ENCODE peak calls at places on chromosomes 4 and X, in seven cellular contexts. Q is fibroblast of villous mesenchyme; K is A549; T is stimulated activated CD8-positive, alpha-beta memory T cell treated with anti-CD3 and anti-CD28 coated beads, Interleukin-15, amount 100 ng/mL, for 4 hours; G is activated naive CD8-positive, alpha-beta T cell treated with anti-CD3 and anti-CD28 coated beads, Interleukin-2, amount 50 U/mL, for 24 hours; Z is GM10248; X is ecto neural progenitor cell. C is an unnamed sample.

GRCh38 chr4:165991325-165992180 is 118.5 kb downstream of the TLL1 start:
- DNase-seq in Q (peak; percentile 1), K (no peak), T (no peak), G (no peak), Z (no peak), X (no peak), C (no peak)

GRCh38 chrX:154019061-154019621 is 561 bp downstream of the IRAK1 start:
- DNase-seq in Q (no peak), K (no peak), T (no peak), G (peak; percentile 27), Z (no peak), X (no peak), C (no peak)

GRCh38 chr4:107391630-107392028 is 328.4 kb downstream of the PAPSS1 start:
- DNase-seq in Q (no peak), K (no peak), T (no peak), G (no peak), Z (no peak), X (no peak), C (no peak)

GRCh38 chr4:164949448-164950118 is 27.9 kb downstream of the TRIM61 start:
- DNase-seq in Q (no peak), K (no peak), T (no peak), G (no peak), Z (no peak), X (no peak), C (peak; percentile 27)

GRCh38 chr4:77314697-77315096 is 157.7 kb downstream of the CCNG2 start:
- DNase-seq in Q (no peak), K (no peak), T (no peak), G (no peak), Z (no peak), X (no peak), C (no peak)

GRCh38 chr4:7140062-7140691 is 52.2 kb upstream of the SORCS2 start:
- DNase-seq in Q (no peak), K (no peak), T (no peak), G (no peak), Z (no peak), X (no peak), C (no peak)

GRCh38 chr4:14532436-14532835 is 469.8 kb upstream of the CPEB2 start:
- DNase-seq in Q (no peak), K (no peak), T (no peak), G (no peak), Z (no peak), X (no peak), C (no peak)

GRCh38 chr4:74501579-74501978 is 56.6 kb downstream of the AREG start:
- DNase-seq in Q (peak; percentile 93), K (no peak), T (no peak), G (no peak), Z (no peak), X (no peak), C (no peak)

GRCh38 chrX:134237363-134237702 is 351 bp downstream of the CCDC160 start:
- DNase-seq in Q (no peak), K (no peak), T (no peak), G (no peak), Z (no peak), X (no peak), C (no peak)

GRCh38 chr4:142563682-142564291 is 282.3 kb downstream of the INPP4B start:
- DNase-seq in Q (no peak), K (peak; percentile 8), T (no peak), G (no peak), Z (no peak), X (no peak), C (no peak)

GRCh38 chr4:74544655-74545361 is 99.9 kb downstream of the AREG start:
- DNase-seq in Q (peak; percentile 22), K (peak; percentile 82), T (no peak), G (no peak), Z (no peak), X (no peak), C (no peak)

GRCh38 chrX:125340508-125340907 is 20.8 kb downstream of the TEX13C start:
- DNase-seq in Q (no peak), K (no peak), T (no peak), G (no peak), Z (no peak), X (no peak), C (no peak)

C was measured in HAP-1.